ENCODE peak calls at places on chromosomes 6 and 20, in eight cellular contexts. R is K562; W is cardiac muscle cell; L is CD4-positive, alpha-beta T cell; S is sigmoid colon; F is lung; M is AG04450; K is heart left ventricle. C is an unnamed sample.

GRCh38 chr20:58678806-58679205 is 13.8 kb upstream of the NPEPL1 start:
- DNase-seq in K (no peak), L (no peak), M (no peak), W (no peak), F (no peak), R (no peak), S (no peak), C (no peak)

GRCh38 chr6:166415306-166415705 is 32.6 kb upstream of the MPC1 start:
- DNase-seq in W (no peak), M (no peak), L (peak; percentile 26), K (no peak), F (no peak), S (no peak), R (no peak), C (no peak)

GRCh38 chr6:66772785-66773184 is 1065.8 kb upstream of the EYS start:
- DNase-seq in M (no peak), W (peak; percentile 86), R (no peak), K (no peak), F (no peak), S (no peak), L (no peak), C (no peak)

GRCh38 chr20:63527184-63527583 is 6.6 kb downstream of the PPDPF start:
- DNase-seq in S (no peak), F (no peak), M (no peak), W (no peak), K (no peak), R (no peak), L (no peak), C (no peak)

GRCh38 chr20:5971203-5971602 is 20.8 kb downstream of the MCM8 start:
- DNase-seq in K (no peak), M (no peak), W (no peak), S (no peak), L (no peak), F (no peak), R (no peak), C (no peak)

GRCh38 chr6:96276326-96276725 is 245.3 kb upstream of the UFL1 start:
- DNase-seq in L (no peak), S (no peak), R (no peak), K (no peak), F (no peak), M (no peak), W (no peak), C (no peak)

GRCh38 chr6:84733889-84734288 is 30.5 kb downstream of the TBX18 start:
- DNase-seq in L (no peak), S (no peak), W (peak; percentile 28), M (no peak), F (no peak), R (no peak), K (no peak), C (no peak)

GRCh38 chr6:9543649-9544048 is 871.2 kb downstream of the TFAP2A start:
- DNase-seq in K (no peak), F (no peak), M (no peak), S (no peak), W (no peak), L (no peak), R (no peak), C (no peak)

GRCh38 chr20:59007758-59008511 is 881 bp upstream of the CTSZ start:
- DNase-seq in K (peak; percentile 53), F (peak; percentile 63), S (peak; percentile 77), L (no peak), M (no peak), W (no peak), R (no peak), C (no peak)

GRCh38 chr6:18053555-18054445 is 66.4 kb upstream of the KIF13A start:
- DNase-seq in M (no peak), W (no peak), F (no peak), K (no peak), L (no peak), S (no peak), R (no peak), C (no peak)

GRCh38 chr6:90611996-90612690 is 25.3 kb upstream of the MAP3K7 start:
- DNase-seq in F (no peak), R (no peak), W (no peak), L (no peak), S (no peak), M (no peak), K (no peak), C (no peak)

GRCh38 chr6:116405663-116406329 is 35.0 kb downstream of the DSE start:
- DNase-seq in S (no peak), M (no peak), F (no peak), K (no peak), R (no peak), L (no peak), W (peak; percentile 41), C (no peak)

GRCh38 chr6:150068786-150069648 is at the start of gene ULBP3:
- DNase-seq in L (peak; percentile 29), W (peak; percentile 95), S (peak; percentile 89), R (peak; percentile 86), K (peak; percentile 86), F (peak; percentile 94), M (peak; percentile 81), C (peak; percentile 95)

GRCh38 chr6:34791164-34791841 is 580 bp upstream of the BLTP3A start:
- DNase-seq in S (peak; percentile 71), K (peak; percentile 68), W (peak; percentile 23), L (peak; percentile 17), M (no peak), F (peak; percentile 32), R (peak; percentile 58), C (peak; percentile 74)

GRCh38 chr6:88048556-88048955 is 915 bp downstream of the SPACA1 start:
- DNase-seq in K (no peak), S (no peak), R (no peak), F (no peak), M (no peak), L (no peak), W (no peak), C (no peak)

GRCh38 chr20:21106171-21106694 is at the start of gene LINC00237:
- DNase-seq in M (no peak), W (no peak), S (no peak), L (no peak), R (no peak), F (no peak), K (no peak), C (no peak)

GRCh38 chr20:18628330-18628941 is 40.6 kb downstream of the DTD1 start:
- DNase-seq in M (no peak), S (no peak), W (no peak), L (no peak), R (peak; percentile 17), K (no peak), F (no peak), C (no peak)

GRCh38 chr6:149071997-149072396 is 245.5 kb upstream of the TAB2 start:
- DNase-seq in S (no peak), K (no peak), W (no peak), F (no peak), L (no peak), M (no peak), R (no peak), C (no peak)

GRCh38 chr20:57198359-57199072 is 67.9 kb downstream of the BMP7 start:
- DNase-seq in L (no peak), S (no peak), W (no peak), R (no peak), M (no peak), F (no peak), K (no peak), C (no peak)

GRCh38 chr6:137978252-137978896 is 111.3 kb downstream of the TNFAIP3 start:
- DNase-seq in R (peak; percentile 46), F (no peak), W (peak; percentile 21), L (no peak), S (no peak), M (no peak), K (no peak), C (no peak)

GRCh38 chr20:57415791-57416190 is 24.6 kb downstream of the RBM38 start:
- DNase-seq in K (no peak), M (no peak), S (no peak), R (no peak), W (no peak), L (no peak), F (no peak), C (no peak)

GRCh38 chr6:34515473-34516387 is 40.4 kb downstream of the SPDEF start:
- DNase-seq in R (no peak), K (peak; percentile 13), S (peak; percentile 61), L (no peak), F (no peak), M (no peak), W (no peak), C (no peak)

GRCh38 chr6:142013875-142014495 is 118.7 kb upstream of the GJE1 start:
- DNase-seq in W (no peak), R (no peak), L (no peak), K (no peak), M (no peak), F (no peak), S (no peak), C (no peak)

DNA sequence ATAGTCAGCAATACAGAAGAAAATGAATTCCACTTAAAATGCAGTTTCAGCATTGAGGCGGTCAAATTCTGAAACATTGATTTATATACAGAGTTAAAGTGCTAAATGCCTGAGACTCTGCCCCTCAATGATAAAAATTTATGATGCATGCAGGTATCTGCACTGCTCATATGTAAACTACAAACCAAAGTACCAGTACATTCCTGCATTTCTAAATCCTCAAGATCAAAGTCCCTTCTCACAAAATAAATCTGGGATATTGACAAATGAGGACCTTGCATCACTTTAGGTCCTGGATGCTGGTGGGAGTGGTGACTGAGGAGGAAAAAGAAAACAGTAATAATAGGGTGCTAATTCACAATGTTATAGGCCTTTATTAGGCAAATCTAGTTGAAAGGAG is 101.9 kb downstream of the FIG4 start:
- DNase-seq in F (no peak), M (no peak), S (no peak), K (no peak), W (no peak), L (no peak), R (no peak), C (no peak)
- H3K27ac ChIP-seq in F (peak overlapping the region; percentile 39), M (no peak overlapping the region), S (peak overlapping the region; percentile 41), K (peak overlapping the region; percentile 28), W (no peak overlapping the region), L (no peak overlapping the region), R (no peak overlapping the region), C (peak overlapping the region; percentile 71)

GRCh38 chr20:51318058-51318960 is 224.2 kb downstream of the NFATC2 start:
- DNase-seq in M (no peak), F (peak; percentile 46), K (no peak), S (no peak), W (peak; percentile 58), R (peak; percentile 79), L (peak; percentile 25), C (no peak)
- TF ChIP-seq CTCF in M (peak; percentile 56), F (no peak), K (peak; percentile 44), S (no peak), W (peak; percentile 75), R (peak; percentile 74), L (peak; percentile 43), C (no peak)

DNA sequence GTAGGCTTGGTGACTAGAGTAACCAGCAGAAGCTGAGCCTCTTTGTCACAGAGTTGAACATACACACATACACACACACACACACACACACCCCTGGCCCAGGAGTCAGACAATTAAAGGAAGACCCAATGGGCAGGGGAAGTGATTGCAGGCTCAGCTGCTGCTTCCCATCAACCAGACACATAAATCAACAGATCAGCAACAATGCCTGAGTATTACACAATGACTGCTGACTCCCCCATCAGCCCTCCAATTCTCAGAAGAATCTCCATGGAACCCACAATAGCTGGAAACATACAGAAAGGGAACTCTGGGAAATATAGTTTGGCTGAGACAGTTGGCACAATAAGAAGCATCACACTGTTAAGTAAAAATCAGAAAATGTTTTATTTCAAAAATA is 270.4 kb upstream of the PLCB4 start:
- DNase-seq in M (no peak), W (peak; percentile 96), S (no peak), F (no peak), R (no peak), L (no peak), K (peak; percentile 19), C (no peak)
- H3K27ac ChIP-seq in M (no peak overlapping the region), W (no peak overlapping the region), S (no peak overlapping the region), F (no peak overlapping the region), R (no peak overlapping the region), L (no peak overlapping the region), K (no peak overlapping the region), C (peak overlapping the region; percentile 19)

GRCh38 chr6:5175195-5175594 is 85.6 kb downstream of the LYRM4 start:
- DNase-seq in L (no peak), F (no peak), S (no peak), K (no peak), R (peak; percentile 54), M (no peak), W (no peak), C (no peak)
- TF ChIP-seq CTCF in L (no peak), F (no peak), S (no peak), K (no peak), R (peak; percentile 65), M (peak; percentile 47), W (peak; percentile 42), C (no peak)

C was measured in coronary artery.